ENCODE peak calls at places on chromosome 21, in eight cellular contexts. E is stimulated activated effector memory CD8-positive, alpha-beta T cell treated with anti-CD3 and anti-CD28 coated beads, Interleukin-12 subunit alpha, Interleukin-12 subunit beta, amount 100 ng/mL, for 72 hours; M is HuH-7.5; Y is dermis blood vessel endothelial cell; W is AG08396; V is stimulated activated naive B cell treated with anti-CD40 and anti-IgM and Interleukin-4, amounts not matched to agents 10 μg/mL and 1 μg/mL and 100 μg/mL, for 72 hours; J is mammary epithelial cell; C is AG09319. A is an unnamed sample.

GRCh38 chr21:17139696-17140095 is 373.1 kb upstream of the CXADR start:
- DNase-seq in E (no peak), M (no peak), Y (no peak), W (no peak), V (no peak), J (peak; percentile 12), C (no peak), A (no peak)

GRCh38 chr21:44911384-44912157 is 9.1 kb downstream of the ITGB2 start:
- DNase-seq in E (peak; percentile 76), M (no peak), Y (peak; percentile 80), W (no peak), V (no peak), J (peak; percentile 69), C (no peak), A (no peak)

GRCh38 chr21:34072145-34073031 is 990 bp upstream of the MRPS6 start:
- DNase-seq in E (no peak), M (no peak), Y (no peak), W (peak; percentile 21), V (no peak), J (no peak), C (no peak), A (no peak)

GRCh38 chr21:37460196-37460595 is 93.6 kb downstream of the DYRK1A start:
- DNase-seq in E (no peak), M (no peak), Y (no peak), W (no peak), V (no peak), J (no peak), C (no peak), A (no peak)

GRCh38 chr21:40404319-40404906 is 442.5 kb downstream of the DSCAM start:
- DNase-seq in E (no peak), M (no peak), Y (no peak), W (no peak), V (no peak), J (no peak), C (no peak), A (no peak)

GRCh38 chr21:41961753-41962152 is 7.9 kb upstream of the C2CD2 start:
- DNase-seq in E (no peak), M (no peak), Y (no peak), W (no peak), V (no peak), J (no peak), C (no peak), A (no peak)

GRCh38 chr21:34181418-34181817 is 108.0 kb downstream of the MRPS6 start:
- DNase-seq in E (no peak), M (no peak), Y (no peak), W (no peak), V (no peak), J (no peak), C (no peak), A (no peak)

GRCh38 chr21:46551636-46552241 is 53.1 kb downstream of the S100B start:
- DNase-seq in E (peak; percentile 52), M (no peak), Y (no peak), W (no peak), V (peak; percentile 21), J (no peak), C (no peak), A (peak; percentile 44)

GRCh38 chr21:45000637-45001133 is 60.9 kb downstream of the SLX9 start:
- DNase-seq in E (no peak), M (no peak), Y (peak; percentile 52), W (no peak), V (no peak), J (no peak), C (no peak), A (no peak)

GRCh38 chr21:15837603-15838002 is 107.8 kb downstream of the USP25 start:
- DNase-seq in E (no peak), M (no peak), Y (no peak), W (no peak), V (no peak), J (no peak), C (no peak), A (no peak)

GRCh38 chr21:41970751-41971653 is 17.2 kb upstream of the C2CD2 start:
- DNase-seq in E (no peak), M (no peak), Y (no peak), W (no peak), V (no peak), J (no peak), C (no peak), A (no peak)

GRCh38 chr21:34994646-34995631 is 54.2 kb downstream of the RUNX1 start:
- DNase-seq in E (no peak), M (no peak), Y (no peak), W (no peak), V (no peak), J (no peak), C (no peak), A (no peak)

GRCh38 chr21:45977396-45977795 is 4.2 kb upstream of the COL6A1 start:
- DNase-seq in E (no peak), M (peak; percentile 9), Y (no peak), W (no peak), V (no peak), J (no peak), C (no peak), A (peak; percentile 81)

GRCh38 chr21:45502600-45502999 is 39.6 kb downstream of the SLC19A1 start:
- DNase-seq in E (no peak), M (no peak), Y (no peak), W (no peak), V (no peak), J (no peak), C (no peak), A (no peak)

GRCh38 chr21:43825936-43826622 is 36.7 kb downstream of the RRP1 start:
- DNase-seq in E (no peak), M (no peak), Y (no peak), W (no peak), V (no peak), J (no peak), C (no peak), A (no peak)

GRCh38 chr21:36725793-36726386 is 27.0 kb downstream of the SIM2 start:
- DNase-seq in E (no peak), M (no peak), Y (no peak), W (no peak), V (no peak), J (no peak), C (no peak), A (no peak)

GRCh38 chr21:46549650-46550049 is 55.2 kb downstream of the S100B start:
- DNase-seq in E (no peak), M (no peak), Y (no peak), W (no peak), V (no peak), J (no peak), C (no peak), A (no peak)

GRCh38 chr21:26743524-26743923 is 101.7 kb downstream of the ADAMTS1 start:
- DNase-seq in E (no peak), M (no peak), Y (no peak), W (no peak), V (no peak), J (no peak), C (no peak), A (no peak)

GRCh38 chr21:45849651-45850050 is 131.9 kb upstream of the COL6A1 start:
- DNase-seq in E (no peak), M (no peak), Y (no peak), W (no peak), V (no peak), J (no peak), C (no peak), A (no peak)

GRCh38 chr21:46205121-46205520 is 20.9 kb upstream of the SPATC1L start:
- DNase-seq in E (no peak), M (no peak), Y (no peak), W (no peak), V (no peak), J (no peak), C (no peak), A (no peak)

GRCh38 chr21:42027804-42028753 is 17.9 kb upstream of the ZBTB21 start:
- DNase-seq in E (no peak), M (no peak), Y (no peak), W (no peak), V (no peak), J (no peak), C (no peak), A (no peak)

GRCh38 chr21:45947716-45948255 is 33.8 kb upstream of the COL6A1 start:
- DNase-seq in E (no peak), M (no peak), Y (no peak), W (no peak), V (no peak), J (no peak), C (no peak), A (no peak)

GRCh38 chr21:15706686-15707085 is 23.1 kb upstream of the USP25 start:
- DNase-seq in E (no peak), M (no peak), Y (peak; percentile 88), W (peak; percentile 75), V (no peak), J (peak; percentile 93), C (peak; percentile 71), A (no peak)

GRCh38 chr21:31354604-31355443 is 10.8 kb upstream of the TIAM1 start:
- DNase-seq in E (peak; percentile 76), M (no peak), Y (peak; percentile 51), W (no peak), V (peak; percentile 67), J (peak; percentile 99), C (no peak), A (no peak)

GRCh38 chr21:19048088-19048672 is 644.6 kb upstream of the TMPRSS15 start:
- DNase-seq in E (no peak), M (no peak), Y (no peak), W (no peak), V (no peak), J (no peak), C (no peak), A (no peak)

GRCh38 chr21:45886610-45887026 is 95.0 kb upstream of the COL6A1 start:
- DNase-seq in E (peak; percentile 56), M (no peak), Y (no peak), W (no peak), V (no peak), J (no peak), C (no peak), A (no peak)

GRCh38 chr21:34992736-34993135 is 56.4 kb downstream of the RUNX1 start:
- DNase-seq in E (no peak), M (no peak), Y (no peak), W (peak; percentile 34), V (no peak), J (peak; percentile 94), C (peak; percentile 38), A (no peak)

GRCh38 chr21:34307991-34308532 is 55.7 kb upstream of the KCNE2 start:
- DNase-seq in E (no peak), M (no peak), Y (no peak), W (no peak), V (no peak), J (peak; percentile 6), C (no peak), A (no peak)

GRCh38 chr21:45533731-45534571 is 8.3 kb downstream of the SLC19A1 start:
- DNase-seq in E (no peak), M (no peak), Y (no peak), W (no peak), V (no peak), J (no peak), C (no peak), A (no peak)

A was measured in H1.